ENCODE peak calls at places on chromosomes 3 and 15, in nine cellular contexts. One of them, this sample, is unnamed.

GRCh38 chr3:35383216-35383615 is 256.1 kb upstream of the ARPP21 start:
- DNase-seq in hepatocyte: no peak
- DNase-seq in NB4: no peak
- DNase-seq in cardiac fibroblast: no peak
- DNase-seq in foreskin fibroblast: peak
- DNase-seq in right lobe of liver: no peak
- DNase-seq in astrocyte of the cerebellum: no peak
- DNase-seq in psoas muscle: no peak
- DNase-seq in lower leg skin: no peak
- DNase-seq in this sample: no peak

GRCh38 chr15:98667521-98668179 is 19.3 kb downstream of the IGF1R start:
- DNase-seq in hepatocyte: no peak
- DNase-seq in NB4: no peak
- DNase-seq in cardiac fibroblast: no peak
- DNase-seq in foreskin fibroblast: no peak
- DNase-seq in right lobe of liver: no peak
- DNase-seq in astrocyte of the cerebellum: no peak
- DNase-seq in psoas muscle: no peak
- DNase-seq in lower leg skin: no peak
- DNase-seq in this sample: no peak

GRCh38 chr3:43960448-43960840 is 269.7 kb downstream of the ABHD5 start:
- DNase-seq in hepatocyte: peak
- DNase-seq in NB4: peak
- DNase-seq in cardiac fibroblast: no peak
- DNase-seq in foreskin fibroblast: peak
- DNase-seq in right lobe of liver: no peak
- DNase-seq in astrocyte of the cerebellum: peak
- DNase-seq in psoas muscle: no peak
- DNase-seq in lower leg skin: no peak
- DNase-seq in this sample: no peak

GRCh38 chr3:106514431-106514830 is 645.6 kb upstream of the CBLB start:
- DNase-seq in hepatocyte: no peak
- DNase-seq in NB4: no peak
- DNase-seq in cardiac fibroblast: no peak
- DNase-seq in foreskin fibroblast: no peak
- DNase-seq in right lobe of liver: no peak
- DNase-seq in astrocyte of the cerebellum: no peak
- DNase-seq in psoas muscle: no peak
- DNase-seq in lower leg skin: no peak
- DNase-seq in this sample: no peak

GRCh38 chr3:158679547-158680000 is 7.1 kb upstream of the LXN start:
- DNase-seq in hepatocyte: no peak
- DNase-seq in NB4: no peak
- DNase-seq in cardiac fibroblast: peak
- DNase-seq in foreskin fibroblast: peak
- DNase-seq in right lobe of liver: no peak
- DNase-seq in astrocyte of the cerebellum: no peak
- DNase-seq in psoas muscle: no peak
- DNase-seq in lower leg skin: no peak
- DNase-seq in this sample: no peak

GRCh38 chr3:141656771-141657170 is 81.3 kb upstream of the RNF7 start:
- DNase-seq in hepatocyte: no peak
- DNase-seq in NB4: no peak
- DNase-seq in cardiac fibroblast: peak
- DNase-seq in foreskin fibroblast: peak
- DNase-seq in right lobe of liver: no peak
- DNase-seq in astrocyte of the cerebellum: no peak
- DNase-seq in psoas muscle: no peak
- DNase-seq in lower leg skin: no peak
- DNase-seq in this sample: no peak

GRCh38 chr3:180690061-180690460 is 10.8 kb upstream of the CCDC39 start:
- DNase-seq in hepatocyte: no peak
- DNase-seq in NB4: no peak
- DNase-seq in cardiac fibroblast: no peak
- DNase-seq in foreskin fibroblast: no peak
- DNase-seq in right lobe of liver: no peak
- DNase-seq in astrocyte of the cerebellum: no peak
- DNase-seq in psoas muscle: no peak
- DNase-seq in lower leg skin: no peak
- DNase-seq in this sample: no peak

GRCh38 chr15:61994216-61994615 is 66.0 kb downstream of the VPS13C start:
- DNase-seq in hepatocyte: no peak
- DNase-seq in NB4: no peak
- DNase-seq in cardiac fibroblast: peak
- DNase-seq in foreskin fibroblast: peak
- DNase-seq in right lobe of liver: no peak
- DNase-seq in astrocyte of the cerebellum: peak
- DNase-seq in psoas muscle: no peak
- DNase-seq in lower leg skin: no peak
- DNase-seq in this sample: peak

GRCh38 chr15:92011611-92012367 is 158.3 kb downstream of the SLCO3A1 start:
- DNase-seq in hepatocyte: no peak
- DNase-seq in NB4: no peak
- DNase-seq in cardiac fibroblast: no peak
- DNase-seq in foreskin fibroblast: no peak
- DNase-seq in right lobe of liver: no peak
- DNase-seq in astrocyte of the cerebellum: no peak
- DNase-seq in psoas muscle: no peak
- DNase-seq in lower leg skin: no peak
- DNase-seq in this sample: no peak

GRCh38 chr3:83934208-83935150 is 1024.3 kb upstream of the CADM2 start:
- DNase-seq in hepatocyte: no peak
- DNase-seq in NB4: peak
- DNase-seq in cardiac fibroblast: no peak
- DNase-seq in foreskin fibroblast: peak
- DNase-seq in right lobe of liver: no peak
- DNase-seq in astrocyte of the cerebellum: no peak
- DNase-seq in psoas muscle: no peak
- DNase-seq in lower leg skin: no peak
- DNase-seq in this sample: no peak

GRCh38 chr3:6222069-6222468 is 638.8 kb upstream of the GRM7 start:
- DNase-seq in hepatocyte: no peak
- DNase-seq in NB4: no peak
- DNase-seq in cardiac fibroblast: no peak
- DNase-seq in foreskin fibroblast: no peak
- DNase-seq in right lobe of liver: no peak
- DNase-seq in astrocyte of the cerebellum: no peak
- DNase-seq in psoas muscle: no peak
- DNase-seq in lower leg skin: no peak
- DNase-seq in this sample: no peak

GRCh38 chr3:22098000-22098399 is 347.0 kb upstream of the ZNF385D start:
- DNase-seq in hepatocyte: no peak
- DNase-seq in NB4: peak
- DNase-seq in cardiac fibroblast: no peak
- DNase-seq in foreskin fibroblast: no peak
- DNase-seq in right lobe of liver: no peak
- DNase-seq in astrocyte of the cerebellum: no peak
- DNase-seq in psoas muscle: no peak
- DNase-seq in lower leg skin: no peak
- DNase-seq in this sample: no peak

GRCh38 chr15:63006032-63006878 is 36.3 kb upstream of the TPM1 start:
- DNase-seq in hepatocyte: peak
- DNase-seq in NB4: no peak
- DNase-seq in cardiac fibroblast: no peak
- DNase-seq in foreskin fibroblast: no peak
- DNase-seq in right lobe of liver: no peak
- DNase-seq in astrocyte of the cerebellum: no peak
- DNase-seq in psoas muscle: no peak
- DNase-seq in lower leg skin: no peak
- DNase-seq in this sample: no peak

GRCh38 chr15:63000706-63001105 is 41.8 kb upstream of the TPM1 start:
- DNase-seq in hepatocyte: no peak
- DNase-seq in NB4: no peak
- DNase-seq in cardiac fibroblast: no peak
- DNase-seq in foreskin fibroblast: no peak
- DNase-seq in right lobe of liver: no peak
- DNase-seq in astrocyte of the cerebellum: no peak
- DNase-seq in psoas muscle: no peak
- DNase-seq in lower leg skin: peak
- DNase-seq in this sample: no peak

GRCh38 chr15:63008333-63009049 is 34.1 kb upstream of the TPM1 start:
- DNase-seq in hepatocyte: no peak
- DNase-seq in NB4: no peak
- DNase-seq in cardiac fibroblast: no peak
- DNase-seq in foreskin fibroblast: no peak
- DNase-seq in right lobe of liver: no peak
- DNase-seq in astrocyte of the cerebellum: no peak
- DNase-seq in psoas muscle: no peak
- DNase-seq in lower leg skin: no peak
- DNase-seq in this sample: no peak

GRCh38 chr15:62999923-63000484 is 42.5 kb upstream of the TPM1 start:
- DNase-seq in hepatocyte: no peak
- DNase-seq in NB4: no peak
- DNase-seq in cardiac fibroblast: no peak
- DNase-seq in foreskin fibroblast: no peak
- DNase-seq in right lobe of liver: no peak
- DNase-seq in astrocyte of the cerebellum: no peak
- DNase-seq in psoas muscle: no peak
- DNase-seq in lower leg skin: peak
- DNase-seq in this sample: no peak

DNA sequence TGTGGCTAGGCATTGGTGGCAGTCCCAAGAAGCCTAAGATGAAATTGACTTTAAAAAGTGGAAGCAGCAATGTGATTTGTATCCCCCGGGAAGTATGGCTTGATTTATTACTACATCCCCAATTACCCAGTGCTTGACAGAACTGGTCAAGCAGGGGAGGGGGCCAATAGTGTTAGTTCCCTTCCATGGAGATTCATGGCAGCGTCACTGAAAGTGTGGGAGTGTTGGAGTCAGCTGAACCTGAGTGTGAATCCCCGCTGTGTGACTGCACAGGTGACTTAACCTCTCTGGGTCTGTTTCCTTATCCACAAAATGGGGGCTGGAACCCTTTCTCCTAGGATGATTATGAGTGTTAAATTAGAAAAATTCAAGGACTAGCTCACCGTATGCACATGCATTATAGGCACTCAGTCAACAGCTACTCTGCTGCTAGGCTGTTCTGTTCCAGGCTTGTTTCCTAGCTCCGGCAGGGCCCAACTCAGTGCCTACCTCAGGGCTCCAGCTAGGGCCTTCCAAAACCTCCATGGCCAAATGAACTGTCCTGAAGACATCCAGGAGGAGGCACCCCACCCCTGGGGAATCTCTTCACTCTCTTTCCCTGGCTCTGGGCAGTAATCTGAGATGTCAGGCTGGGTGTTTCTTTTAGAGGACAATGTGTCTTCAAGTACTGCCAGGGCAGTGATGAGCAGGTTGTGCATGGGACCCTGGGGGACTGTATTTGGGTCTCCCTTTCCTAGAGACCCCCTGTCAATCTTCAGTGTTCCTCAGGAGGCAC is 38.5 kb upstream of the TPM1 start:
- DNase-seq in hepatocyte: no peak
- DNase-seq in NB4: no peak
- DNase-seq in cardiac fibroblast: no peak
- DNase-seq in foreskin fibroblast: no peak
- DNase-seq in right lobe of liver: no peak
- DNase-seq in astrocyte of the cerebellum: no peak
- DNase-seq in psoas muscle: peak
- DNase-seq in lower leg skin: peak
- DNase-seq in this sample: no peak
- TF ChIP-seq CTCF in hepatocyte: no peak
- TF ChIP-seq CTCF in NB4: no peak
- TF ChIP-seq CTCF in cardiac fibroblast: no peak
- TF ChIP-seq CTCF in foreskin fibroblast: no peak
- TF ChIP-seq CTCF in right lobe of liver: no peak
- TF ChIP-seq CTCF in astrocyte of the cerebellum: no peak
- TF ChIP-seq CTCF in psoas muscle: peak
- TF ChIP-seq CTCF in lower leg skin: no peak
- TF ChIP-seq CTCF in this sample: no peak

GRCh38 chr3:123286308-123287023 is 84.7 kb downstream of the SEC22A start:
- DNase-seq in hepatocyte: peak
- DNase-seq in NB4: peak
- DNase-seq in cardiac fibroblast: peak
- DNase-seq in foreskin fibroblast: peak
- DNase-seq in right lobe of liver: no peak
- DNase-seq in astrocyte of the cerebellum: peak
- DNase-seq in psoas muscle: peak
- DNase-seq in lower leg skin: peak
- DNase-seq in this sample: peak
- TF ChIP-seq CTCF in hepatocyte: peak
- TF ChIP-seq CTCF in NB4: peak
- TF ChIP-seq CTCF in cardiac fibroblast: peak
- TF ChIP-seq CTCF in foreskin fibroblast: peak
- TF ChIP-seq CTCF in right lobe of liver: peak
- TF ChIP-seq CTCF in astrocyte of the cerebellum: peak
- TF ChIP-seq CTCF in psoas muscle: peak
- TF ChIP-seq CTCF in lower leg skin: no peak
- TF ChIP-seq CTCF in this sample: peak

GRCh38 chr3:98185180-98185579 is 18.7 kb downstream of the OR5H15 start:
- DNase-seq in hepatocyte: peak
- DNase-seq in NB4: no peak
- DNase-seq in cardiac fibroblast: no peak
- DNase-seq in foreskin fibroblast: no peak
- DNase-seq in right lobe of liver: no peak
- DNase-seq in astrocyte of the cerebellum: no peak
- DNase-seq in psoas muscle: no peak
- DNase-seq in lower leg skin: no peak
- DNase-seq in this sample: no peak

GRCh38 chr3:98188553-98188952 is 22.1 kb downstream of the OR5H15 start:
- DNase-seq in hepatocyte: peak
- DNase-seq in NB4: peak
- DNase-seq in cardiac fibroblast: no peak
- DNase-seq in foreskin fibroblast: peak
- DNase-seq in right lobe of liver: no peak
- DNase-seq in astrocyte of the cerebellum: no peak
- DNase-seq in psoas muscle: no peak
- DNase-seq in lower leg skin: no peak
- DNase-seq in this sample: no peak
- TF ChIP-seq CTCF in hepatocyte: peak
- TF ChIP-seq CTCF in NB4: peak
- TF ChIP-seq CTCF in cardiac fibroblast: peak
- TF ChIP-seq CTCF in foreskin fibroblast: no peak
- TF ChIP-seq CTCF in right lobe of liver: peak
- TF ChIP-seq CTCF in astrocyte of the cerebellum: no peak
- TF ChIP-seq CTCF in psoas muscle: peak
- TF ChIP-seq CTCF in lower leg skin: no peak
- TF ChIP-seq CTCF in this sample: peak

DNA sequence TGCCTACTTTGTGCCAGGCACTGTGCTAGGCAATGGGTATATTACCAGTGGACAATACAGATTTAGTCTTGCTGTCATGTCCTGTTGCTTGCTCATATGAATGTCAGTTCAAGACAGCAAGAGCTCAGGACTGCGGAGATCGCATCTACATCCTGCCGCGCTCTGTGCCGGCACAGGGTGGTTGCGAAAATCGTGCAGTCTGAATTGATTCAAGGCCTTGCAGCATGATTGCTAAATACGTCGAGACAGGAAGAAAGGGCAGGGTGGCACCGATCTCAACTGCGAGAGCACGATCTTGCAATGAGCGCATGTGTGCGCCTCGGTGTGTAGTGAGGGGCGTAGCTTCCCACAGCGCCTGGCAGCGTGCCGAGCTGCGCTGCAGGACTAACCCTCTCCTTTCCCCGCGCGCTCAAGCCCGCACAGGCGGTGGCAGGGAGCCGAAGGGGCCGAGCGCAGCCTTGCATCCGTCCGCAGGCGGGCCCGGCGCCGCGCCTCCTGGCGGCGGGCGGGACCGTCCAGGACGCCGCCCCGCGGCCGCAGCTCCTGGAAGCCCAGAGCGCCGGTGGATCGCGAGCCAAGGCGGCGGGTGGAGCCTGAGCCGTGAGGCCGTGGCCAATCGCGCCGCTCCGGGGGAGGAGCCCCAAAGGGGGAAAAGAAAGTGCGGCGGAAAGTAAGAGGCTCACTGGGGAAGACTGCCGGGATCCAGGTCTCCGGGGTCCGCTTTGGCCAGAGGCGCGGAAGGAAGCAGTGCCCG is at the start of gene IL1RAP:
- DNase-seq in hepatocyte: peak
- DNase-seq in NB4: peak
- DNase-seq in cardiac fibroblast: peak
- DNase-seq in foreskin fibroblast: peak
- DNase-seq in right lobe of liver: peak
- DNase-seq in astrocyte of the cerebellum: peak
- DNase-seq in psoas muscle: peak
- DNase-seq in lower leg skin: peak
- DNase-seq in this sample: peak
- TF ChIP-seq CTCF in hepatocyte: peak
- TF ChIP-seq CTCF in NB4: peak
- TF ChIP-seq CTCF in cardiac fibroblast: no peak
- TF ChIP-seq CTCF in foreskin fibroblast: peak
- TF ChIP-seq CTCF in right lobe of liver: peak
- TF ChIP-seq CTCF in astrocyte of the cerebellum: peak
- TF ChIP-seq CTCF in psoas muscle: peak
- TF ChIP-seq CTCF in lower leg skin: peak
- TF ChIP-seq CTCF in this sample: peak

This sample was measured in AG04450.